ENCODE peak calls at places on chromosomes 11 and 22, in four cellular contexts. O, Y, P and D are unnamed samples.

GRCh38 chr22:47943729-47944700 is 1181.6 kb downstream of the TBC1D22A start:
- DNase-seq in O (no peak), Y (no peak), P (no peak), D (no peak)

GRCh38 chr22:39994566-39995345 is at the start of gene FAM83F:
- DNase-seq in O (peak; percentile 76), Y (peak; percentile 73), P (no peak), D (no peak)

GRCh38 chr11:65150513-65151271 is 16.4 kb upstream of the SYVN1 start:
- DNase-seq in O (peak; percentile 97), Y (peak; percentile 86), P (peak; percentile 77), D (peak; percentile 89)

GRCh38 chr11:48114740-48115139 is 101.9 kb upstream of the OR4B1 start:
- DNase-seq in O (no peak), Y (no peak), P (no peak), D (no peak)

GRCh38 chr11:113278925-113279324 is 35.5 kb upstream of the TTC12 start:
- DNase-seq in O (no peak), Y (no peak), P (no peak), D (no peak)

GRCh38 chr11:119092880-119093665 is 8.4 kb downstream of the HMBS start:
- DNase-seq in O (no peak), Y (peak; percentile 57), P (no peak), D (no peak)

GRCh38 chr11:108204376-108204775 is 18.1 kb downstream of the NPAT start:
- DNase-seq in O (no peak), Y (no peak), P (no peak), D (no peak)

GRCh38 chr11:10304495-10305261 is at the start of gene ADM:
- DNase-seq in O (peak; percentile 96), Y (peak; percentile 87), P (peak; percentile 84), D (peak; percentile 85)

GRCh38 chr11:94131363-94132115 is 2.9 kb downstream of the PANX1 start:
- DNase-seq in O (no peak), Y (no peak), P (peak; percentile 66), D (no peak)

GRCh38 chr11:129286813-129287212 is 88.8 kb upstream of the BARX2 start:
- DNase-seq in O (no peak), Y (no peak), P (no peak), D (no peak)

GRCh38 chr11:16607675-16608644 is 130.5 kb upstream of the C11orf58 start:
- DNase-seq in O (peak; percentile 84), Y (peak; percentile 38), P (peak; percentile 84), D (peak; percentile 50)

GRCh38 chr11:1778141-1778911 is 14.6 kb upstream of the CTSD start:
- DNase-seq in O (no peak), Y (no peak), P (no peak), D (no peak)

GRCh38 chr11:22807391-22807790 is 22.2 kb downstream of the SVIP start:
- DNase-seq in O (no peak), Y (no peak), P (no peak), D (no peak)

GRCh38 chr11:76371170-76371569 is 9.8 kb downstream of the THAP12 start:
- DNase-seq in O (no peak), Y (no peak), P (peak; percentile 71), D (no peak)

GRCh38 chr11:10197091-10197490 is 96.9 kb downstream of the SBF2 start:
- DNase-seq in O (no peak), Y (no peak), P (no peak), D (no peak)

GRCh38 chr22:37533995-37534394 is 14.8 kb upstream of the CARD10 start:
- DNase-seq in O (no peak), Y (no peak), P (peak; percentile 84), D (no peak)

GRCh38 chr11:131763193-131763890 is 392.9 kb downstream of the NTM start:
- DNase-seq in O (no peak), Y (no peak), P (no peak), D (no peak)

GRCh38 chr11:59181746-59182456 is 10.0 kb downstream of the DTX4 start:
- DNase-seq in O (no peak), Y (no peak), P (no peak), D (no peak)
- H3K4me1 ChIP-seq in O (peaks cover 6% of the 10 kb centered on the region), Y (peaks cover 52% of the 10 kb centered on the region), P (no peaks in the 10 kb centered on the region), D (peaks cover 4% of the 10 kb centered on the region)

GRCh38 chr22:22670076-22670795 is 25.8 kb downstream of the GGTLC2 start:
- DNase-seq in O (no peak), Y (no peak), P (no peak), D (no peak)

GRCh38 chr22:22669093-22669492 is 24.7 kb downstream of the GGTLC2 start:
- DNase-seq in O (no peak), Y (no peak), P (no peak), D (no peak)

GRCh38 chr22:22663861-22664800 is 19.7 kb downstream of the GGTLC2 start:
- DNase-seq in O (no peak), Y (no peak), P (no peak), D (no peak)

GRCh38 chr22:22667966-22668880 is 23.8 kb downstream of the GGTLC2 start:
- DNase-seq in O (no peak), Y (no peak), P (no peak), D (no peak)

DNA sequence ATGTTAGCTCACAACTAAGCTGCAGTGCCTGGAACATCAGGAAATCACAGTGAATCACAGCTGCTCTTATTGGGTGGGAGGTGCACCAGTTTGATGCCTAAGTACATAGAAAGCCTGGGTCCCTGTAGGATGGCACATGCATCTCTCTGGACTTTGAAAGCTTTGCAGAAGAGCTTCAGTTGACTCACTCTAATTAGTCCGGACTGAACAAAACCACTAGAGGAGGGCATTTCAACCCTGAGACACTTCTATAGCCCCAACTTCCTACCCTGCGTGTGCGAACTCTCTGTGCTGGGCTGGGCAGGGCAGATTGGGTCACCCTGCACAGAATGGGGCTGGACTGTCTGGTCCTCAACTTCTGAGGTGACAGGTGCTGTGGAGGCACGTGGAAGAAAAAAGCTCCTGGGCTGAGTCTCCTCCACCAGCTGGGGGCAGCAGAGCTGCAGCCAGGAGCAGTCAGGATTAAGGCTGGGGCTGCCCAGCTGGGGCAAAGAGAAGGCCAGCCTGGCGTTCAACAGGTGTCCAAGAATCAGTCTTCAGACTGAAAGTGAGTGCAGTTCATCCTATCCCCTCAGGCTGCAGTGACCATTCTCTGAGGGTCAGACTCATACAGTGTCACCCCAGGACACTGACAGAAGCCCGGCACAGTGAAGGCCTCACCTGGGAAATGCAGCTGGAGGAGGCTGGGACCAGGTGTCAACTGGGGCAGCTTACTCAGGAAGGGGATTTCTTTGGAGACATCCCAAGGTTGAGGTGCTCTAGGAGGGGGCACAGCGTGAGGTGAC is 22.1 kb downstream of the GGTLC2 start:
- DNase-seq in O (no peak), Y (peak; percentile 38), P (no peak), D (peak; percentile 46)
- TF ChIP-seq CTCF in O (peak; percentile 69), Y (peak; percentile 30), P (peak; percentile 56), D (peak; percentile 24)

GRCh38 chr11:78065239-78065638 is 1.6 kb downstream of the THRSP start:
- DNase-seq in O (peak; percentile 7), Y (no peak), P (no peak), D (no peak)
- H3K27ac ChIP-seq in O (no peak overlapping the region), Y (no peak overlapping the region), P (no peak overlapping the region), D (no peak overlapping the region)

DNA sequence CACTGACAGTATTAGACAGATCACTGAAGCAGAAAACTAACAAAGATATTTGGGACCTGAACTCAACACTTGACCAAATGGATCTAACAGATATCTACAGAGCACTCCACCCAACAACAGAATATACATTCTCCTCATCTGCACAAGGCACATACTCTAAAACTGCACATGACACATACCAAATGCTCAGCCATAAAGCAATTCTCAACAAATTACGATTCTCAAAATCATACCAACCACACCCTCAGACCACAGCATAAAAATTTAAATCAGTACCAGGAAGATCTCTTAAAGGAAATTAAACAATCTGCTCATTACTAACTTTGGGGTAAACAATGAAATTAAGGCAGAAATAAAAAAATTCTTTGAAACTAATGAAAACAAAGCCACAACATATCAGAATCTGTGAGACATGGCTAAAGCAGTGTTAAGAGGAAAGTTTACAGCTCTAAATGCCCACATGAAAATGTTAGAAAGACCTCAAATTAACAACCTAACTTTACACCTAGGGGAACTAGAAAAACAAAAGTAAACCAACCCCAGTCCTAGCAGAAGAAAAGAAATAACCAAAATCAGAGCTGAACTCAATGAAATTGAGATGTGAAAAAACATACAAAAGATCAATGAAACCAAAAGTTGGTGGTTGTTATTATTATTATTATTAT is 37.2 kb downstream of the TMEM123 start:
- DNase-seq in O (no peak), Y (no peak), P (no peak), D (no peak)
- H3K4me1 ChIP-seq in O (no peaks in the 10 kb centered on the region), Y (peaks cover 6% of the 10 kb centered on the region), P (peaks cover 7% of the 10 kb centered on the region), D (peaks cover 3% of the 10 kb centered on the region)